ENCODE peak calls at places on chromosomes 11 and 22, in ten cellular contexts. I is ELF-1; H is D721Med; J is BJ; V is iris pigment epithelial cell; Q is RPMI7951; P is A172; A is non-pigmented ciliary epithelial cell; Z is activated CD4-positive, alpha-beta T cell treated with anti-CD3 and anti-CD28 coated beads, Interleukin-2, amount 50 U/mL, for 1 hour; R is NCI-H1417 treated with DMSO at 0.1 percent for 48 hours. K is an unnamed sample.

GRCh38 chr22:19598054-19598855 is 74.0 kb upstream of the CLDN5 start:
- DNase-seq in I (no peak), H (no peak), J (no peak), V (no peak), Q (no peak), P (no peak), A (no peak), Z (no peak), R (no peak), K (no peak)

GRCh38 chr11:63508009-63508408 is 2.1 kb downstream of the LGALS12 start:
- DNase-seq in I (peak), H (no peak), J (no peak), V (no peak), Q (peak), P (peak), A (no peak), Z (no peak), R (no peak), K (no peak)

GRCh38 chr22:39115976-39116621 is 19.1 kb downstream of the APOBEC3H start:
- DNase-seq in I (no peak), H (no peak), J (no peak), V (no peak), Q (no peak), P (no peak), A (no peak), Z (no peak), R (no peak), K (no peak)

GRCh38 chr11:8384199-8384821 is 120.6 kb upstream of the LMO1 start:
- DNase-seq in I (peak), H (no peak), J (peak), V (peak), Q (peak), P (peak), A (no peak), Z (no peak), R (no peak), K (no peak)

GRCh38 chr11:67393990-67394389 is 2.2 kb downstream of the RAD9A start:
- DNase-seq in I (no peak), H (no peak), J (no peak), V (no peak), Q (no peak), P (no peak), A (no peak), Z (no peak), R (no peak), K (no peak)

GRCh38 chr11:45984192-45984591 is 61.7 kb downstream of the LARGE2 start:
- DNase-seq in I (no peak), H (no peak), J (no peak), V (no peak), Q (no peak), P (no peak), A (no peak), Z (no peak), R (no peak), K (no peak)

GRCh38 chr11:112864715-112865114 is 96.5 kb upstream of the NCAM1 start:
- DNase-seq in I (no peak), H (no peak), J (no peak), V (no peak), Q (no peak), P (no peak), A (no peak), Z (no peak), R (no peak), K (no peak)

GRCh38 chr11:130037881-130038601 is 31.7 kb upstream of the APLP2 start:
- DNase-seq in I (peak), H (no peak), J (no peak), V (peak), Q (peak), P (peak), A (no peak), Z (no peak), R (no peak), K (no peak)

GRCh38 chr11:75135021-75135650 is 15.8 kb upstream of the SLCO2B1 start:
- DNase-seq in I (no peak), H (no peak), J (no peak), V (no peak), Q (no peak), P (no peak), A (no peak), Z (no peak), R (no peak), K (no peak)

GRCh38 chr22:20867179-20868099 is 8.6 kb downstream of the SNAP29 start:
- DNase-seq in I (peak), H (no peak), J (no peak), V (peak), Q (no peak), P (no peak), A (no peak), Z (no peak), R (no peak), K (no peak)